ENCODE peak calls at places on chromosomes 3 and 15, in seven cellular contexts. One of them, this sample, is unnamed.
A peak's percentile ranks its signal among the peaks of the same experiment; 100 is the strongest.

GRCh38 chr3:143171141-143171651 is 51.6 kb downstream of the CHST2 start:
- DNase-seq in DMS 273 treated with DMSO at 0.1 percent for 48 hours: no peak
- DNase-seq in GM04503: no peak
- DNase-seq in aorta: no peak
- DNase-seq in tibial artery: no peak
- DNase-seq in H9: no peak
- DNase-seq in T-helper 17 cell: no peak
- DNase-seq in this sample: no peak

GRCh38 chr3:122377975-122378374 is 5.1 kb downstream of the MIX23 start:
- DNase-seq in DMS 273 treated with DMSO at 0.1 percent for 48 hours: no peak
- DNase-seq in GM04503: no peak
- DNase-seq in aorta: no peak
- DNase-seq in tibial artery: no peak
- DNase-seq in H9: no peak
- DNase-seq in T-helper 17 cell: no peak
- DNase-seq in this sample: no peak

GRCh38 chr3:76383781-76384180 is 598.4 kb upstream of the ZNF717 start:
- DNase-seq in DMS 273 treated with DMSO at 0.1 percent for 48 hours: no peak
- DNase-seq in GM04503: no peak
- DNase-seq in aorta: no peak
- DNase-seq in tibial artery: no peak
- DNase-seq in H9: no peak
- DNase-seq in T-helper 17 cell: no peak
- DNase-seq in this sample: no peak

GRCh38 chr3:69014022-69014580 is 617 bp upstream of the EOGT start:
- DNase-seq in DMS 273 treated with DMSO at 0.1 percent for 48 hours: no peak
- DNase-seq in GM04503: no peak
- DNase-seq in aorta: no peak
- DNase-seq in tibial artery: no peak
- DNase-seq in H9: no peak
- DNase-seq in T-helper 17 cell: no peak
- DNase-seq in this sample: no peak

GRCh38 chr3:177618873-177619771 is 421.8 kb upstream of the TBL1XR1 start:
- DNase-seq in DMS 273 treated with DMSO at 0.1 percent for 48 hours: no peak
- DNase-seq in GM04503: peak; percentile 37
- DNase-seq in aorta: no peak
- DNase-seq in tibial artery: no peak
- DNase-seq in H9: no peak
- DNase-seq in T-helper 17 cell: no peak
- DNase-seq in this sample: no peak

GRCh38 chr3:181764544-181764943 is 52.8 kb downstream of the SOX2 start:
- DNase-seq in DMS 273 treated with DMSO at 0.1 percent for 48 hours: no peak
- DNase-seq in GM04503: no peak
- DNase-seq in aorta: no peak
- DNase-seq in tibial artery: no peak
- DNase-seq in H9: no peak
- DNase-seq in T-helper 17 cell: no peak
- DNase-seq in this sample: no peak

GRCh38 chr3:104947946-104948345 is 418.8 kb upstream of the ALCAM start:
- DNase-seq in DMS 273 treated with DMSO at 0.1 percent for 48 hours: no peak
- DNase-seq in GM04503: no peak
- DNase-seq in aorta: no peak
- DNase-seq in tibial artery: no peak
- DNase-seq in H9: no peak
- DNase-seq in T-helper 17 cell: no peak
- DNase-seq in this sample: no peak

GRCh38 chr15:89365457-89366055 is 30.9 kb upstream of the POLG start:
- DNase-seq in DMS 273 treated with DMSO at 0.1 percent for 48 hours: no peak
- DNase-seq in GM04503: no peak
- DNase-seq in aorta: no peak
- DNase-seq in tibial artery: no peak
- DNase-seq in H9: no peak
- DNase-seq in T-helper 17 cell: no peak
- DNase-seq in this sample: no peak

GRCh38 chr3:56988874-56989433 is 71.5 kb upstream of the SPATA12 start:
- DNase-seq in DMS 273 treated with DMSO at 0.1 percent for 48 hours: peak; percentile 89
- DNase-seq in GM04503: no peak
- DNase-seq in aorta: peak; percentile 85
- DNase-seq in tibial artery: peak; percentile 81
- DNase-seq in H9: peak; percentile 75
- DNase-seq in T-helper 17 cell: peak; percentile 53
- DNase-seq in this sample: no peak

GRCh38 chr15:59611277-59612260 is at the start of gene GCNT3:
- DNase-seq in DMS 273 treated with DMSO at 0.1 percent for 48 hours: no peak
- DNase-seq in GM04503: no peak
- DNase-seq in aorta: no peak
- DNase-seq in tibial artery: no peak
- DNase-seq in H9: no peak
- DNase-seq in T-helper 17 cell: no peak
- DNase-seq in this sample: no peak

GRCh38 chr15:40266828-40267304 is 16.0 kb downstream of the ANKRD63 start:
- DNase-seq in DMS 273 treated with DMSO at 0.1 percent for 48 hours: no peak
- DNase-seq in GM04503: peak; percentile 55
- DNase-seq in aorta: peak; percentile 80
- DNase-seq in tibial artery: peak; percentile 60
- DNase-seq in H9: no peak
- DNase-seq in T-helper 17 cell: no peak
- DNase-seq in this sample: peak; percentile 82

GRCh38 chr3:64748244-64748894 is 60.6 kb upstream of the ADAMTS9 start:
- DNase-seq in DMS 273 treated with DMSO at 0.1 percent for 48 hours: no peak
- DNase-seq in GM04503: no peak
- DNase-seq in aorta: no peak
- DNase-seq in tibial artery: no peak
- DNase-seq in H9: peak; percentile 51
- DNase-seq in T-helper 17 cell: no peak
- DNase-seq in this sample: no peak

GRCh38 chr3:112539825-112540517 is 21.8 kb downstream of the ATG3 start:
- DNase-seq in DMS 273 treated with DMSO at 0.1 percent for 48 hours: no peak
- DNase-seq in GM04503: no peak
- DNase-seq in aorta: no peak
- DNase-seq in tibial artery: no peak
- DNase-seq in H9: no peak
- DNase-seq in T-helper 17 cell: no peak
- DNase-seq in this sample: no peak

GRCh38 chr3:49191741-49192140 is 20.3 kb downstream of the KLHDC8B start:
- DNase-seq in DMS 273 treated with DMSO at 0.1 percent for 48 hours: no peak
- DNase-seq in GM04503: no peak
- DNase-seq in aorta: no peak
- DNase-seq in tibial artery: no peak
- DNase-seq in H9: no peak
- DNase-seq in T-helper 17 cell: no peak
- DNase-seq in this sample: no peak

GRCh38 chr3:48306860-48307530 is 26.5 kb downstream of the SPINK8 start:
- DNase-seq in DMS 273 treated with DMSO at 0.1 percent for 48 hours: no peak
- DNase-seq in GM04503: no peak
- DNase-seq in aorta: no peak
- DNase-seq in tibial artery: no peak
- DNase-seq in H9: no peak
- DNase-seq in T-helper 17 cell: no peak
- DNase-seq in this sample: no peak

GRCh38 chr3:157532529-157533297 is 29.5 kb upstream of the VEPH1 start:
- DNase-seq in DMS 273 treated with DMSO at 0.1 percent for 48 hours: peak; percentile 59
- DNase-seq in GM04503: peak; percentile 74
- DNase-seq in aorta: no peak
- DNase-seq in tibial artery: no peak
- DNase-seq in H9: peak; percentile 54
- DNase-seq in T-helper 17 cell: no peak
- DNase-seq in this sample: no peak

GRCh38 chr15:49044761-49045571 is 1.3 kb downstream of the SECISBP2L start:
- DNase-seq in DMS 273 treated with DMSO at 0.1 percent for 48 hours: no peak
- DNase-seq in GM04503: no peak
- DNase-seq in aorta: no peak
- DNase-seq in tibial artery: no peak
- DNase-seq in H9: no peak
- DNase-seq in T-helper 17 cell: no peak
- DNase-seq in this sample: no peak

GRCh38 chr3:8052599-8053185 is 448.9 kb upstream of the LMCD1 start:
- DNase-seq in DMS 273 treated with DMSO at 0.1 percent for 48 hours: peak; percentile 84
- DNase-seq in GM04503: no peak
- DNase-seq in aorta: no peak
- DNase-seq in tibial artery: no peak
- DNase-seq in H9: no peak
- DNase-seq in T-helper 17 cell: no peak
- DNase-seq in this sample: no peak

GRCh38 chr3:193594946-193595689 is 2.1 kb downstream of the OPA1 start:
- DNase-seq in DMS 273 treated with DMSO at 0.1 percent for 48 hours: no peak
- DNase-seq in GM04503: no peak
- DNase-seq in aorta: no peak
- DNase-seq in tibial artery: no peak
- DNase-seq in H9: no peak
- DNase-seq in T-helper 17 cell: no peak
- DNase-seq in this sample: no peak

GRCh38 chr15:23797747-23798157 is 110.6 kb upstream of the NDN start:
- DNase-seq in DMS 273 treated with DMSO at 0.1 percent for 48 hours: no peak
- DNase-seq in GM04503: no peak
- DNase-seq in aorta: no peak
- DNase-seq in tibial artery: no peak
- DNase-seq in H9: no peak
- DNase-seq in T-helper 17 cell: no peak
- DNase-seq in this sample: no peak

This sample was measured in upper lobe of right lung.